ENCODE peak calls at places on chromosomes 6 and 20, in ten cellular contexts. H is stomach; V is A549; Q is neural progenitor cell; L is breast epithelium; S is CD8-positive, alpha-beta T cell; E is cardiac muscle cell; C is neuronal stem cell; J is thoracic aorta; W is right cardiac atrium. N is an unnamed sample. For H3K4me1, the result is how much of the 10 kb centered on the place peaks cover.

GRCh38 chr20:60132827-60133549 is 174.8 kb downstream of the CDH26 start:
- DNase-seq in H (no peak), V (no peak), Q (no peak), L (no peak), S (no peak), E (no peak), C (no peak), J (no peak), W (no peak), N (no peak)

GRCh38 chr20:7943891-7944290 is 3.6 kb upstream of the HAO1 start:
- DNase-seq in H (no peak), V (no peak), Q (no peak), L (no peak), S (no peak), E (no peak), C (no peak), J (no peak), W (no peak), N (no peak)

GRCh38 chr6:118080547-118080946 is 173.5 kb downstream of the SLC35F1 start:
- DNase-seq in H (no peak), V (no peak), Q (peak), L (no peak), S (no peak), E (no peak), C (no peak), J (no peak), W (no peak), N (no peak)

GRCh38 chr6:30931959-30932645 is at the start of gene SFTA2:
- DNase-seq in H (no peak), V (no peak), Q (no peak), L (no peak), S (no peak), E (no peak), C (no peak), J (no peak), W (no peak), N (no peak)

GRCh38 chr6:105991561-105992314 is 94.4 kb upstream of the PRDM1 start:
- DNase-seq in H (peak), V (peak), Q (peak), L (no peak), S (no peak), E (no peak), C (no peak), J (no peak), W (no peak), N (no peak)

GRCh38 chr6:106757267-106757666 is 127.9 kb downstream of the QRSL1 start:
- DNase-seq in H (no peak), V (no peak), Q (no peak), L (no peak), S (no peak), E (no peak), C (no peak), J (no peak), W (no peak), N (no peak)

GRCh38 chr20:22985212-22985611 is 49.9 kb upstream of the SSTR4 start:
- DNase-seq in H (no peak), V (no peak), Q (no peak), L (no peak), S (no peak), E (no peak), C (no peak), J (no peak), W (no peak), N (no peak)

GRCh38 chr6:79373246-79373645 is 138.8 kb upstream of the HMGN3 start:
- DNase-seq in H (peak), V (no peak), Q (no peak), L (no peak), S (no peak), E (no peak), C (no peak), J (no peak), W (no peak), N (no peak)

GRCh38 chr20:10674684-10675455 is 1.1 kb upstream of the JAG1 start:
- DNase-seq in H (peak), V (peak), Q (peak), L (peak), S (no peak), E (peak), C (peak), J (no peak), W (peak), N (peak)

DNA sequence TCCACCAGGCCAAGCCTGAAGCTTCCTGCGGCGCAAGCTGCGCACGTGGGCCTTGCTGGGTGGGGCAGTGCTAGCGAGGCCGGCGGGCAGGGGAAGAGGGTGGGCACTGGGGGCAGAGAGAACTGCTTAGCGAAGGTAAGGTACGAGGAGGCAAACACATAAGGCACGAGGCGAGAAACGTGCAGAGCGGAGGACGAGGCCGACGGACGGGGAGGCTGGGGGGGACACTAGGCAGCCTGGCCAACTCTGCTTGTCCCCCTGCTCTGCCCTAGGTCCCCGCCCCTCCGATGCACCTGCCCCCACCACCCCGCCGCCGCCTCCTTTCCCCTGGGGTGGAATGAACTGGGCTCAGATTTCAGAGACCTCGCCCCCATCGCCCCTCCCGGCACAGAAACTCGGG is 2.1 kb downstream of the HLA-DQB1 start:
- DNase-seq in H (no peak), V (no peak), Q (no peak), L (no peak), S (no peak), E (no peak), C (no peak), J (no peak), W (no peak), N (no peak)
- H3K4me1 ChIP-seq in H (under half), V (under half), Q (under half), L (under half), S (under half), E (under half), C (under half), J (under half), W (under half), N (under half)

GRCh38 chr6:19416811-19417210 is 420.4 kb upstream of the ID4 start:
- DNase-seq in H (no peak), V (no peak), Q (no peak), L (no peak), S (no peak), E (no peak), C (no peak), J (no peak), W (no peak), N (no peak)

GRCh38 chr6:19413323-19413722 is 423.8 kb upstream of the ID4 start:
- DNase-seq in H (no peak), V (no peak), Q (no peak), L (no peak), S (no peak), E (peak), C (no peak), J (no peak), W (no peak), N (no peak)

GRCh38 chr6:19415605-19416326 is 421.4 kb upstream of the ID4 start:
- DNase-seq in H (no peak), V (no peak), Q (no peak), L (no peak), S (no peak), E (peak), C (no peak), J (no peak), W (no peak), N (no peak)

GRCh38 chr6:19417713-19418112 is 419.5 kb upstream of the ID4 start:
- DNase-seq in H (no peak), V (no peak), Q (no peak), L (no peak), S (no peak), E (no peak), C (no peak), J (no peak), W (no peak), N (no peak)
- H3K4me1 ChIP-seq in H (under half), V (under half), Q (under half), L (under half), S (under half), E (under half), C (under half), J (under half), W (under half), N (under half)

DNA sequence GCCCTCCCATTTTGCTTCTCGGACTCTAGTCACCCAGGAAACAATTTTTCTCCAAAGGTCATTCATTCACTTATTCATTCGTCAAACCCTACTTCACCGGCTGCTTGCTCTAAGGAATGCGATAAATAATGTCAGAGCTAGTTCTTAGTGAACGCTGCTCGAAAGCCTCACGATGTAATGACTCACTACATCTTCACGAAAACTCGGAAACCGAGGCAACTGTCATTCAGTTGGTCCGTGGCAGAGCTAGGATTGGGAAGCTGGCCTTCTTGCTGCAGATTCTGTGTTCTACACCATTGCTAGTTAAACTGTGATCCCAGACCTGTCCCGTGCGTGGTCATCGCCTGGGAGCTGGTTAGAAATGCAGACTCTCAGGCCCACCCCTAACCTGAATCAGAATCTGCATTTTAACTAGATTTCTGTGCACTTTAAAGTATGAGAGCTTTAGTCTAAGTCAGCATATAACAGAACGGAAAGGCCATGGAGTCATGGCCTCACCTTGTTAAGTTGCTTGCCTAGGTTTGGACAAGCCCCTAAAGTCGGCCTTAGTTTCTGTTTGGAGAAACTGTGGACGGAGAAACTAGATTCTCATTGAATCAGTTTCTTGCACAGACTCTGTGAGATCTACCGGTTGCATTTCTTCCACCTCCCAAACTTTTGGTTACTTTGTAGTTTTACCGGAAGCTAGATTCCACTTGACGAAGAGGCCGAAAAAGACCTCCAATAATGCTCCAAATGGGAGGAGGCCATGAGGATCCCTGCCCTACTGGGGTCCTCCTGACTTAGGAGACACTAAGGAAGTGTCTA is 640 bp upstream of the CCND3 start:
- DNase-seq in H (no peak), V (no peak), Q (no peak), L (no peak), S (peak), E (no peak), C (no peak), J (no peak), W (no peak), N (no peak)
- H3K4me1 ChIP-seq in H (under half), V (under half), Q (under half), L (under half), S (half or more), E (under half), C (under half), J (under half), W (under half), N (under half)

GRCh38 chr20:50054626-50055511 is 58.1 kb downstream of the UBE2V1 start:
- DNase-seq in H (peak), V (no peak), Q (peak), L (no peak), S (no peak), E (peak), C (no peak), J (no peak), W (peak), N (no peak)
- H3K4me1 ChIP-seq in H (under half), V (under half), Q (under half), L (under half), S (under half), E (under half), C (under half), J (under half), W (under half), N (under half)

GRCh38 chr20:47318027-47318595 is 38.4 kb downstream of the ZMYND8 start:
- DNase-seq in H (no peak), V (no peak), Q (peak), L (no peak), S (no peak), E (no peak), C (no peak), J (no peak), W (peak), N (no peak)

GRCh38 chr20:47315339-47315662 is 41.2 kb downstream of the ZMYND8 start:
- DNase-seq in H (no peak), V (no peak), Q (peak), L (no peak), S (no peak), E (no peak), C (no peak), J (no peak), W (no peak), N (no peak)

GRCh38 chr20:47316776-47317126 is 39.7 kb downstream of the ZMYND8 start:
- DNase-seq in H (no peak), V (no peak), Q (no peak), L (no peak), S (no peak), E (no peak), C (no peak), J (no peak), W (no peak), N (no peak)

GRCh38 chr20:47318596-47319516 is 37.6 kb downstream of the ZMYND8 start:
- DNase-seq in H (peak), V (peak), Q (peak), L (peak), S (no peak), E (peak), C (no peak), J (peak), W (peak), N (peak)

GRCh38 chr20:47317127-47317895 is 39.2 kb downstream of the ZMYND8 start:
- DNase-seq in H (peak), V (peak), Q (peak), L (peak), S (peak), E (peak), C (no peak), J (peak), W (peak), N (peak)
- H3K4me1 ChIP-seq in H (half or more), V (half or more), Q (half or more), L (under half), S (under half), E (half or more), C (half or more), J (half or more), W (under half), N (half or more)

N was measured in gastrocnemius medialis.